ENCODE peak calls at places on chromosome 5, in four cellular contexts. X is GM12878, G is IMR-90, V is K562. F is an unnamed sample.

GRCh38 chr5:13540154-13540815 is 404.2 kb downstream of the DNAH5 start:
- DNase-seq in V (no peak), G (peak), X (no peak), F (no peak)

GRCh38 chr5:51960617-51961115 is 577.4 kb downstream of the ISL1 start:
- DNase-seq in V (no peak), X (no peak), G (no peak), F (no peak)

GRCh38 chr5:168656633-168657032 is 77.5 kb upstream of the PANK3 start:
- DNase-seq in V (no peak), X (no peak), G (no peak), F (no peak)

GRCh38 chr5:118520771-118521415 is 467.5 kb downstream of the DTWD2 start:
- DNase-seq in G (no peak), X (no peak), V (no peak), F (no peak)

GRCh38 chr5:140253985-140254384 is 48.9 kb downstream of the PFDN1 start:
- DNase-seq in V (no peak), X (no peak), G (no peak), F (no peak)

GRCh38 chr5:146076455-146076854 is 28.9 kb downstream of the PLAC8L1 start:
- DNase-seq in V (no peak), G (no peak), X (no peak), F (no peak)

GRCh38 chr5:50967388-50968039 is 301.1 kb downstream of the PARP8 start:
- DNase-seq in V (no peak), G (no peak), X (no peak), F (no peak)

GRCh38 chr5:57566914-57567313 is 84.3 kb upstream of the ACTBL2 start:
- DNase-seq in X (no peak), G (peak), V (no peak), F (no peak)

GRCh38 chr5:96595300-96596090 is 66.7 kb upstream of the CAST start:
- DNase-seq in G (no peak), X (no peak), V (peak), F (no peak)

GRCh38 chr5:32170303-32171170 is 3.6 kb downstream of the GOLPH3 start:
- DNase-seq in X (no peak), V (no peak), G (peak), F (no peak)

GRCh38 chr5:80284720-80285119 is 28.9 kb upstream of the SERINC5 start:
- DNase-seq in X (no peak), G (no peak), V (no peak), F (no peak)

GRCh38 chr5:9686211-9686610 is 56.1 kb upstream of the TAS2R1 start:
- DNase-seq in G (peak), X (no peak), V (no peak), F (no peak)

GRCh38 chr5:6000867-6001266 is 377.5 kb downstream of the MED10 start:
- DNase-seq in V (no peak), X (no peak), G (no peak), F (no peak)

GRCh38 chr5:141150993-141151325 is 1.1 kb downstream of the PCDHB6 start:
- DNase-seq in V (no peak), X (no peak), G (no peak), F (no peak)

GRCh38 chr5:79685621-79686020 is 4.0 kb upstream of the CMYA5 start:
- DNase-seq in X (no peak), G (peak), V (no peak), F (no peak)

GRCh38 chr5:178122346-178122745 is 8.5 kb upstream of the RMND5B start:
- DNase-seq in X (no peak), V (no peak), G (no peak), F (no peak)

GRCh38 chr5:57383093-57383861 is 99.3 kb downstream of the ACTBL2 start:
- DNase-seq in G (peak), V (peak), X (no peak), F (no peak)

GRCh38 chr5:135670588-135670987 is 91.8 kb upstream of the CXCL14 start:
- DNase-seq in X (no peak), G (no peak), V (no peak), F (no peak)

GRCh38 chr5:83029912-83030311 is 47.3 kb downstream of the TMEM167A start:
- DNase-seq in V (peak), G (peak), X (no peak), F (no peak)

DNA sequence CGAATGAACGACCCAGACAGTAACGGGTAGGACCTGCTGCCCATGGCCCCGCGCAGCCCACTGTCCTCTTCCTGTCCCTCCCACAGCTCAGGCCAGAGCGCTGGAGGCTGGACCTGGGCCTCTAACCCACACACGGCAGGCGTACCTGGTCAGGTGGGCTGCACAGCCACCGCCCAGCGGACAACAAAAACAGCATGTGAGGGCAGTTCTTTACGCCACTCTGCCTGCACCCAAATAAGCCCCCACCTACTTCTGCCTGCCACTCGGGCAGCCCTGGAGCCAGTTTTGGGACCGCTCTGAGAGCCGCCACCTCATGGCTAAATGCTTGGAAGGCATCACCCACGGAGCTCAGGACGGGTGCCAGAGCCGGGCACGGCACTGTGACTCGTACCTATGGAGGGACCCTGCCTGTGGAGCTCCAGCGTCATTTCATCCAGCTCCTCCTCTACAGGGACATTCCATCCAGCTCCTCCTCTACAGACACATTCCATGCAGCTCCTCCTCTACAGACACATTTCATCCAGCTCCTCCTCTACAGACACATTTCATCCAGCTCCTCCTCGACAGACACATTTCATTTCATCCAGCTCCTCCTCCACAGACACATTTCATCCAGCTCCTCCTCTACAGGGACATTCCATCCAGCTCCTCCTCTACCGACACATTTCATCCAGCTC is 18.9 kb downstream of the CLPTM1L start:
- DNase-seq in X (no peak), V (no peak), G (no peak), F (no peak)
- TF ChIP-seq CHD1 in X (no peak), V (no peak), G (no peak), F (no peak)

DNA sequence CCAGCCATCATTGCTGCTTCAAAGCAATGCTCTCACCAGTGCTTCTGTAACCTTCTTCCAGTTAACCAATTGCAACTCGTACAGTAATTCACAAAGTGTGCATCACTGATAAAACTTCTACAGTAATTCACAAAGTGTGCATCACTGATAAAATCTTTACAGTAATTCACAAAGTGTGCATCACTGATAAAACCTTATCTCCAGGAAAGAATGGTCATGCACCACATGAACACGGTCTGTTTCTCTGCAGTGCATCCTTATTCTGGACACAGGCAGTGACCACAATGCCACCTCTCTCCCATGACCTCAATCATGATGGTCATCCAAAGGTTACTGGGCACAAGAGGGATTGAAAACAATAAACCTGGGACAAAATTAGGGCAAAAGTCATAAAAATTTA is 153.6 kb downstream of the TSSK1B start:
- DNase-seq in V (no peak), X (no peak), G (peak), F (no peak)
- TF ChIP-seq CHD1 in V (no peak), X (no peak), G (no peak), F (no peak)

GRCh38 chr5:111945535-111945934 is 188.5 kb upstream of the NREP start:
- DNase-seq in V (no peak), G (peak), X (no peak), F (no peak)
- TF ChIP-seq CHD1 in V (no peak), G (no peak), X (no peak), F (no peak)

DNA sequence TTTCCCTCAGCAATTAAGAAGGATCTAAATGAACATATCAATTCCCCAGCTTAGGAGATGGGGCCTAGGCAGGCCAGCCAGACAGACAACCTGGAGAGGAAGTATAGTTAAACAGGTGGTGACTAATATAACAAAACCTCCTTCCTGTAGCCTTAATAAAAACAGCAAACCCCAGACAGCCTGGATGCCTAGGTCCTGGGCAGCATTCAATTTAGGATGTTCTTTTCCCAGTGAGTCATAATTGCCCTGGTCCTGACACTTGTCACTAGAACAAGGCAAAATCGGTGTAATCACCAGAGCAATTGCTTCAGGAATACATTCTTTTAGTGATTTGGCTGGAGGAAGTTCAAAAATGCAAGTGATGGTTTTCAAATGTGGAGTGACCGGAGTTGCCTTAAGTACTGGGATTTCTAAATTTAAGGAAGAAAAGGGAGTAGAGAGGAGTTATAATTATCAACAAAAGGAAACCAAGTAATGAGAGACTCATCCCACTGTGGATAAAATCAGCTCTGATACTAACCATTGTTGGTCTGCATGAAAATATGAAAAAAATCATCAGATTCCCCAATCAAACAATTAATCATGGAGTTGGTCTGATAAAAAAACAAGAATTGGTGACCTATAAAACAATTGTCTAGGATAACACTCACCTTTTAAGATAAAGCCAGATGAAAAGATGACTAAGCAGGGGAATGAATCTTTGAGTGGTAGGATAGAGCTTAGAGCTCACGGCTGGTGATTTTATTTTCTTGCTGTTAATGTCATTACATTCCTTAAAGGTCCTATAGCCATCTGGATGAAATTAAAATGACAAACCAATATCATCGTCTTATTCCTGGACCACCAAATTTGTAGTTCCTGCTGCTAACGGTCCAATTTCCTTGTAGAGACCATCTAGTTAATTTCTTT is 39.0 kb upstream of the TARS1 start:
- DNase-seq in G (peak), V (no peak), X (no peak), F (no peak)
- TF ChIP-seq CHD1 in G (no peak), V (no peak), X (no peak), F (no peak)

F was measured in H1.